ENCODE peak calls at places on chromosomes 3 and 15, in five cellular contexts. O is AG04449, D is GM12864, C is astrocyte, S is cardiac fibroblast. B is an unnamed sample.

GRCh38 chr15:78828930-78829329 is 17.7 kb upstream of the ADAMTS7 start:
- DNase-seq in O (no peak), D (no peak), C (no peak), S (no peak), B (no peak)

GRCh38 chr3:152961323-152961722 is 126.4 kb downstream of the P2RY1 start:
- DNase-seq in O (no peak), D (peak), C (no peak), S (peak), B (peak)

GRCh38 chr15:34942363-34942762 is 27.2 kb downstream of the AQR start:
- DNase-seq in O (peak), D (no peak), C (peak), S (peak), B (peak)

GRCh38 chr15:68231102-68231818 is 1.7 kb upstream of the CLN6 start:
- DNase-seq in O (no peak), D (no peak), C (no peak), S (no peak), B (no peak)

GRCh38 chr15:101198031-101198430 is 53.8 kb downstream of the CHSY1 start:
- DNase-seq in O (no peak), D (no peak), C (no peak), S (no peak), B (no peak)

GRCh38 chr15:99424978-99425665 is 140.7 kb upstream of the MEF2A start:
- DNase-seq in O (peak), D (peak), C (peak), S (peak), B (peak)

GRCh38 chr3:144516029-144516428 is 544.4 kb downstream of the DIPK2A start:
- DNase-seq in O (no peak), D (no peak), C (no peak), S (no peak), B (no peak)

GRCh38 chr3:127751163-127751621 is 71.1 kb downstream of the MGLL start:
- DNase-seq in O (no peak), D (no peak), C (no peak), S (no peak), B (no peak)

GRCh38 chr3:53005338-53005737 is 40.5 kb downstream of the SFMBT1 start:
- DNase-seq in O (no peak), D (no peak), C (no peak), S (no peak), B (no peak)

GRCh38 chr3:148175215-148175614 is 522.5 kb upstream of the AGTR1 start:
- DNase-seq in O (peak), D (no peak), C (peak), S (peak), B (peak)

GRCh38 chr15:67660446-67660845 is 117.9 kb downstream of the MAP2K5 start:
- DNase-seq in O (no peak), D (no peak), C (no peak), S (no peak), B (no peak)

GRCh38 chr3:114154321-114154821 is 24.5 kb downstream of the DRD3 start:
- DNase-seq in O (no peak), D (no peak), C (no peak), S (no peak), B (no peak)

GRCh38 chr15:97977734-97978133 is 17.2 kb downstream of the ARRDC4 start:
- DNase-seq in O (no peak), D (no peak), C (no peak), S (no peak), B (no peak)

GRCh38 chr3:78895528-78895927 is 872.3 kb downstream of the ROBO1 start:
- DNase-seq in O (no peak), D (no peak), C (peak), S (peak), B (peak)

GRCh38 chr3:149459491-149460057 is 14.9 kb upstream of the TM4SF4 start:
- DNase-seq in O (no peak), D (no peak), C (no peak), S (no peak), B (peak)

GRCh38 chr15:72685925-72686794 is at the start of the genes BBS4 and HIGD2B:
- DNase-seq in O (no peak), D (peak), C (peak), S (peak), B (peak)

GRCh38 chr3:141000027-141000663 is 51.0 kb upstream of the SPSB4 start:
- DNase-seq in O (no peak), D (no peak), C (peak), S (peak), B (peak)

GRCh38 chr3:124802702-124803101 is 72.5 kb downstream of the UMPS start:
- DNase-seq in O (no peak), D (no peak), C (no peak), S (no peak), B (no peak)

GRCh38 chr3:56894912-56895431 is 93.2 kb upstream of the ARHGEF3 start:
- DNase-seq in O (no peak), D (peak), C (peak), S (peak), B (peak)

GRCh38 chr15:96326551-96327154 is 3.8 kb upstream of the NR2F2 start:
- DNase-seq in O (no peak), D (no peak), C (peak), S (peak), B (peak)

GRCh38 chr3:78610462-78611125 is 1157.2 kb downstream of the ROBO1 start:
- DNase-seq in O (no peak), D (no peak), C (peak), S (no peak), B (peak)

GRCh38 chr15:51499379-51499976 is 123.1 kb downstream of the DMXL2 start:
- DNase-seq in O (no peak), D (peak), C (peak), S (peak), B (peak)

GRCh38 chr15:37040072-37040742 is 60.1 kb downstream of the MEIS2 start:
- DNase-seq in O (no peak), D (no peak), C (no peak), S (no peak), B (no peak)

GRCh38 chr3:145735631-145736030 is 425.4 kb downstream of the PLOD2 start:
- DNase-seq in O (no peak), D (no peak), C (no peak), S (no peak), B (no peak)

GRCh38 chr3:159208080-159208479 is 406.2 kb downstream of the MFSD1 start:
- DNase-seq in O (no peak), D (no peak), C (peak), S (no peak), B (peak)

GRCh38 chr3:28286595-28286994 is 45.2 kb downstream of the CMC1 start:
- DNase-seq in O (peak), D (no peak), C (peak), S (peak), B (peak)

GRCh38 chr3:193945126-193945525 is 190.8 kb upstream of the HES1 start:
- DNase-seq in O (no peak), D (no peak), C (peak), S (no peak), B (peak)
- TF ChIP-seq CTCF in O (no peak), D (no peak), C (no peak), S (no peak), B (no peak)

DNA sequence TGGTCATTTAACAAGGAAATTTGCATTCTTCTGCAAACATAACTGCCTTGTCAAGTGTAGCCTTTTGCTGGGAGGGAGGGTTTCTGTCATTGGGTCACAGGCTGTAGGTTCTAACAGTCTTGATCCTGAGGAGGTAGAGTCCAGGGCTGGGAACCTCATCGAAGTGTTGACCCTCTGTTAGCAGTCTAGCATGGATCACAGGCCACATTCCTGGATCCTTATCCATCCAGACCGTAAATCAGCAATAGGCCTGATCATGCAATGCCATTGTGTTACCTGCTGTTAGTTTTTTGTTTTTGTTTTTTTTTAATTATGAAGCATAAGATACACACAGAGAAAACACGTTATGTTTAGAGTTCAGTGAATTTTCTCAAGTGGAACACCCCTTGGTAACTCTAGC is 282.0 kb upstream of the TPM1 start:
- DNase-seq in O (no peak), D (no peak), C (no peak), S (no peak), B (no peak)
- H3K4me3 ChIP-seq in O (no peak), D (no peak), C (no peak), S (no peak), B (no peak)

DNA sequence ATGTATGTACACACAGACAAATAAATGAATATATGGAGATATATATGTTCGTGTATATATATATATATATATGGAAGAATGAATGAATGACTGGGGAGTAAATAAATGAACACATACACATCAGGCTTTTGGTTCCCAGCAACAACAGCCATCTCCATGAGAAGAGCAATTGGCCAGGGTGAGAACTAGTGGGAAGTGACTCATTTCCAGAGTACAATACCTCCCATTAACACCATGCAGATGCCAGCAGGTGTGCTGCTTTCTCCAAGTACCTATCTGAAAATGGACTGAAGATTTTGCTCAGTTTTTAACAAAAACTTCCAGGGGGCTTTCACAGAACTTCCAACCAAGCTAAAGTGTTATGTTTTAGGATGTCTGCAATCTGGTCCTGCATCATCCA is 179.8 kb upstream of the SLC2A2 start:
- DNase-seq in O (no peak), D (peak), C (no peak), S (no peak), B (no peak)
- TF ChIP-seq CTCF in O (no peak), D (no peak), C (no peak), S (no peak), B (no peak)

GRCh38 chr15:60396100-60396499 is 1.7 kb downstream of the ANXA2 start:
- DNase-seq in O (no peak), D (no peak), C (no peak), S (no peak), B (peak)
- H3K4me3 ChIP-seq in O (peak), D (peak), C (peak), S (peak), B (peak)

GRCh38 chr15:62647195-62647865 is 395.2 kb upstream of the TPM1 start:
- DNase-seq in O (no peak), D (no peak), C (peak), S (peak), B (peak)

GRCh38 chr15:62649793-62650420 is 392.6 kb upstream of the TPM1 start:
- DNase-seq in O (no peak), D (peak), C (peak), S (peak), B (peak)

GRCh38 chr15:62644874-62645755 is 397.4 kb upstream of the TPM1 start:
- DNase-seq in O (no peak), D (no peak), C (peak), S (no peak), B (no peak)

GRCh38 chr15:62653122-62653521 is 389.4 kb upstream of the TPM1 start:
- DNase-seq in O (no peak), D (no peak), C (no peak), S (no peak), B (no peak)

DNA sequence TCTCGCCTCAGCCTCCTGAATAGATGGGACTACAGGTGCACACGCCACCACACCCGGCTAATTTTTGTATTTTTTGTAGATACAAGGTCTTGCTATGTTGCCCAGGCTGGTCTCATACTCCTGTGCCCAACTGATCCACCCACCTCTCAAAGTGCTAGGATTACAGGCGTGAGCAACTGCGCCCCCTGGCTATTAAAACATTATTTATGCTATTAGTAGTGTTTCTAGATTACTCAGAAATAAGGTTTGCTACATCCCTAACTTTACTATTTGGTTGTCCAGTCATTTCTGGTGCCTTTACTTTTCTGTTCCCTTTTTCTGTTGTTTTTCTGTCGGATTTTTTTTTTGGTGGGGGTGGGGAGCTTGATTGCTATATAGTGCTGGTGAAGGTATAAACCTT is 393.6 kb upstream of the TPM1 start:
- DNase-seq in O (no peak), D (peak), C (no peak), S (peak), B (peak)
- TF ChIP-seq CTCF in O (no peak), D (peak), C (no peak), S (peak), B (peak)

DNA sequence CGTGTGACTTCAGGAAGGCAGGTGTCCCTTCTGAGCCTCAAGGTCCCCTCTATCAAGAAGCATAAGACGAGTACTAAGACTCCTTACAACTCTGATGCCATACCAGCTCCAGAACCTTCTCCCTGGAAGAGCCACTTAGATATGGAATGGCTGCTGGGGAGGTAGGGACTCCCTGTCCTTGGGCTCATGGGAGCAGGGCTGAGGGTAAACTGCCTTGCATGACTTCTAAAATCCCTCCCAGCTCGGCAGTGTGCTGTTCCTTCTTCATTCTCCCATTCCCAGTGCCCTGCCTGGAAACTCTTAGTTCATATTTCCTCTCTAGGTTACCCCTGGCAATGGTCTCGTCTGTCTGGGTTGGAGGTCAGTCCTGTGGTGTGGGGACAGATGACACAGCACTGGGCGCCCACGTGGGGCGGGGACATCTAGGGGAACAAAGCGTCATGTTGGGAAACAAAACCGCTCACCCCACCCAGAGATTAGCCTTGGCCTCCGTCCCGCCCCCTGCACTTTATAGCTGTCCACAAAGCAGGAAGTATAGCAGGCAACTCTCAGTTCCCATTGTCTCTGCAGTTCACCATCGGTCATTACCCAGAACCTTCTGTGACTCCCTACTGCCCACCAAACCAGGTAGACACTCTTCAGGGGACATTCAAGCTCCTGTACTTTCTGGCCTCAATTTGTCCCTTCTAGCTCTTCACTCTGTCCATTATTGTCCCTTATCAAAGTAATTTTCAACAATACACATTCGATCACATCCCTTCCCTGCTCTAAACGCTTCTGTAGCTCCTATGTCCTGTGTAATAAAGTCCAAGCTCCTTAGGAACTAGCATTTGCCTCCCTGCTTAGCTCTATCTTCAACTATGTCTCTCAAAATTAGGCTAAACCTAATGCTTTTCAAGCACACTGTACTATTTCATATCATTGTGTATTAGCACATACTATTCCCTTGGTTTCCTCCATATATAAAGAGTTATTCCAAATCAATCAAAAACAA is 73.8 kb downstream of the IQSEC1 start:
- DNase-seq in O (no peak), D (no peak), C (no peak), S (peak), B (no peak)
- H3K4me3 ChIP-seq in O (no peak), D (no peak), C (no peak), S (no peak), B (no peak)

GRCh38 chr3:183587337-183587736 is 31.8 kb upstream of the KLHL6 start:
- DNase-seq in O (no peak), D (no peak), C (no peak), S (peak), B (no peak)

GRCh38 chr3:183592820-183593219 is 37.3 kb upstream of the KLHL6 start:
- DNase-seq in O (no peak), D (no peak), C (no peak), S (no peak), B (no peak)

GRCh38 chr3:183594636-183595035 is 39.1 kb upstream of the KLHL6 start:
- DNase-seq in O (no peak), D (no peak), C (no peak), S (no peak), B (no peak)

GRCh38 chr3:183590442-183590841 is 34.9 kb upstream of the KLHL6 start:
- DNase-seq in O (no peak), D (no peak), C (no peak), S (no peak), B (no peak)

GRCh38 chr3:183591881-183592521 is 36.5 kb upstream of the KLHL6 start:
- DNase-seq in O (no peak), D (peak), C (no peak), S (peak), B (peak)
- TF ChIP-seq CTCF in O (no peak), D (peak), C (no peak), S (peak), B (peak)

GRCh38 chr15:92069308-92070244 is 216.1 kb downstream of the SLCO3A1 start:
- DNase-seq in O (peak), D (no peak), C (peak), S (peak), B (peak)
- H3K4me3 ChIP-seq in O (no peak), D (no peak), C (peak), S (peak), B (peak)

DNA sequence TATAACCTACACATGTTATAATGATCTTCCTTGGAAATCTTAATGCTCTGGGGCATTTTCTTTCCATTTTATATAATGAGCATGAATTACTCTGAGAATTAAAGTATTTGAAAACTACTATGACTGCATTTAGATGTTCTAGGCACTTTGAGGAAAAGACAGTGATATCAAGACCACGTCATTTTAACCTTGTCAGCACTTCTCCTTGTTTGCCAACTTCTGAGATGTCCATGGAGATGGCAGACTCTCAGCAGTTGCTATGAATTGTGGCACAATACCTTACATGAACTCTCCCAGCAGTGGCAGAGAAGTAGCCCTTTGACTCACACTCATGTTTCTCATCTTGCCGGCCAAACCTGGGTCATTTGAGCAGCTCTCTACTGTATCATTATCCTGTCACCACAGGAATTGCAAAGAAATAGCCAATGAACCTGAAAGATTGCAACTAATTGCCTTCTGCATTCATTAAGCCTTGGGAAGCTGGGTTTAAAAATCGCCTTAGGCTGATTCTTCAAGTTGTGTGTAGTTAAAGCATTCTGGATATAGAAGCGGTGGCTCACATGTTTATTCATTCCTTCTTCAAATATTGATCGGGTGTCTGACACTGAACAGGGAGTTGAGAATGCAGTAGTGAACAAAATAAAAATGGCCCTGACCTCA is 272.2 kb upstream of the CFAP20DC start:
- DNase-seq in O (no peak), D (no peak), C (peak), S (no peak), B (no peak)
- TF ChIP-seq CTCF in O (no peak), D (no peak), C (no peak), S (no peak), B (no peak)

B was measured in fibroblast of the aortic adventitia.